ENCODE peak calls at places on chromosome 1, in eight cellular contexts. U is adipocyte; B is erythroblast; J is left ventricle myocardium inferior; A is neuronal stem cell; S is psoas muscle; V is stimulated activated CD4-positive, alpha-beta T cell treated with anti-CD3 and anti-CD28 coated beads, Interleukin-1b, Interleukin-23, amount 100 ng/mL, for 24 hours; L is NB4. Q is an unnamed sample.

GRCh38 chr1:91689586-91690481 is 189.2 kb downstream of the CDC7 start:
- DNase-seq in B (no peak), V (no peak), L (no peak), J (no peak), S (no peak), A (no peak), U (no peak), Q (no peak)

GRCh38 chr1:55402117-55402516 is 187.0 kb upstream of the USP24 start:
- DNase-seq in A (no peak), L (no peak), J (no peak), V (no peak), S (no peak), B (no peak), U (peak), Q (no peak)

GRCh38 chr1:20486457-20487235 is 636 bp upstream of the CAMK2N1 start:
- DNase-seq in V (no peak), U (peak), A (peak), L (no peak), B (no peak), J (peak), S (peak), Q (no peak)

GRCh38 chr1:246213947-246214346 is 293.1 kb downstream of the SMYD3 start:
- DNase-seq in A (no peak), J (no peak), S (no peak), L (no peak), V (no peak), U (no peak), B (no peak), Q (no peak)

GRCh38 chr1:115476616-115477015 is 138.6 kb upstream of the NGF start:
- DNase-seq in L (peak), J (no peak), B (no peak), S (no peak), U (no peak), A (no peak), V (no peak), Q (no peak)

GRCh38 chr1:6491076-6491449 is 404 bp downstream of the PLEKHG5 start:
- DNase-seq in V (no peak), A (no peak), U (no peak), S (no peak), L (no peak), B (no peak), J (no peak), Q (no peak)

GRCh38 chr1:10648689-10649483 is 147.6 kb downstream of the CASZ1 start:
- DNase-seq in L (no peak), S (no peak), J (no peak), U (no peak), V (no peak), B (no peak), A (peak), Q (no peak)

GRCh38 chr1:71311396-71311795 is 230.6 kb upstream of the ZRANB2 start:
- DNase-seq in B (no peak), J (no peak), U (peak), L (no peak), A (no peak), S (no peak), V (no peak), Q (no peak)

GRCh38 chr1:29719253-29719652 is 482.9 kb downstream of the PTPRU start:
- DNase-seq in U (no peak), B (no peak), S (no peak), L (no peak), J (no peak), V (no peak), A (no peak), Q (no peak)

GRCh38 chr1:95118019-95118499 is 904 bp downstream of the TLCD4 start:
- DNase-seq in A (no peak), L (peak), J (no peak), S (no peak), V (no peak), U (no peak), B (peak), Q (no peak)

GRCh38 chr1:237562247-237562823 is 328.4 kb downstream of the ZP4 start:
- DNase-seq in J (no peak), B (peak), U (peak), S (no peak), V (no peak), A (peak), L (peak), Q (no peak)

GRCh38 chr1:151596166-151596933 is 15.5 kb upstream of the SNX27 start:
- DNase-seq in U (no peak), L (no peak), A (no peak), S (no peak), J (no peak), V (no peak), B (peak), Q (no peak)

GRCh38 chr1:91502882-91503184 is 2.2 kb downstream of the CDC7 start:
- DNase-seq in S (no peak), A (no peak), J (no peak), B (peak), U (no peak), V (no peak), L (peak), Q (no peak)

GRCh38 chr1:44318097-44319088 is 36.7 kb downstream of the ERI3 start:
- DNase-seq in L (peak), S (no peak), U (peak), V (peak), J (no peak), B (peak), A (no peak), Q (no peak)

GRCh38 chr1:22254756-22255155 is 111.9 kb upstream of the WNT4 start:
- DNase-seq in J (no peak), U (no peak), B (no peak), L (no peak), S (no peak), A (no peak), V (no peak), Q (no peak)

GRCh38 chr1:60299581-60299980 is 226.0 kb upstream of the C1orf87 start:
- DNase-seq in S (no peak), A (no peak), V (no peak), U (no peak), L (no peak), J (no peak), B (no peak), Q (no peak)

GRCh38 chr1:54220004-54220811 is 20.2 kb downstream of the MRPL37 start:
- DNase-seq in S (peak), J (peak), L (peak), A (no peak), V (no peak), U (peak), B (peak), Q (no peak)

GRCh38 chr1:241413386-241413785 is 56.4 kb upstream of the RGS7 start:
- DNase-seq in J (no peak), A (no peak), L (no peak), S (no peak), B (no peak), U (peak), V (no peak), Q (no peak)

GRCh38 chr1:157691285-157691920 is 9.2 kb downstream of the FCRL3 start:
- DNase-seq in S (no peak), L (peak), J (no peak), B (peak), A (peak), V (no peak), U (peak), Q (no peak)

GRCh38 chr1:44759077-44759476 is 16.3 kb upstream of the RPS8 start:
- DNase-seq in A (no peak), L (no peak), V (no peak), S (no peak), B (no peak), U (no peak), J (no peak), Q (no peak)

GRCh38 chr1:66945316-66945715 is 20.5 kb downstream of the MIER1 start:
- DNase-seq in B (no peak), S (no peak), U (no peak), J (no peak), V (no peak), A (no peak), L (no peak), Q (no peak)

GRCh38 chr1:9038881-9039760 is 12.9 kb upstream of the SLC2A7 start:
- DNase-seq in L (no peak), S (no peak), V (no peak), A (no peak), B (no peak), J (no peak), U (no peak), Q (no peak)

GRCh38 chr1:21651214-21652042 is 17.7 kb downstream of the RAP1GAP start:
- DNase-seq in J (no peak), V (no peak), A (peak), B (no peak), S (no peak), U (peak), L (peak), Q (no peak)

GRCh38 chr1:56506951-56507437 is 72.4 kb downstream of the PLPP3 start:
- DNase-seq in A (no peak), S (no peak), V (no peak), U (no peak), J (no peak), B (no peak), L (no peak), Q (no peak)

Q was measured in T-helper 22 cell.